ENCODE peak calls at places on chromosomes 13 and 19, in eight cellular contexts. W, U, R, A, Y, J, N and O are unnamed samples.

GRCh38 chr19:10551698-10552301 is 8.1 kb downstream of the ATG4D start:
- DNase-seq in W (peak), U (peak), R (no peak), A (no peak), Y (no peak), J (no peak), N (peak), O (no peak)

GRCh38 chr13:50866817-50867640 is 23.5 kb upstream of the DLEU7 start:
- DNase-seq in W (no peak), U (no peak), R (no peak), A (no peak), Y (no peak), J (no peak), N (no peak), O (no peak)

GRCh38 chr19:41323430-41324125 is 13.6 kb downstream of the CCDC97 start:
- DNase-seq in W (no peak), U (no peak), R (peak), A (no peak), Y (no peak), J (no peak), N (peak), O (no peak)

GRCh38 chr19:7328647-7329046 is 20.1 kb upstream of the ARHGEF18 start:
- DNase-seq in W (no peak), U (no peak), R (no peak), A (no peak), Y (no peak), J (no peak), N (no peak), O (no peak)

GRCh38 chr13:93848247-93848646 is 621.6 kb downstream of the GPC6 start:
- DNase-seq in W (no peak), U (no peak), R (no peak), A (no peak), Y (no peak), J (no peak), N (no peak), O (no peak)

GRCh38 chr19:11767633-11768133 is 883 bp downstream of the ZNF441 start:
- DNase-seq in W (peak), U (peak), R (peak), A (no peak), Y (no peak), J (peak), N (peak), O (no peak)

GRCh38 chr13:51612867-51613266 is 28.6 kb downstream of the WDFY2 start:
- DNase-seq in W (no peak), U (no peak), R (no peak), A (no peak), Y (no peak), J (no peak), N (no peak), O (no peak)

GRCh38 chr19:31256601-31256990 is 92.6 kb downstream of the TSHZ3 start:
- DNase-seq in W (no peak), U (no peak), R (no peak), A (no peak), Y (no peak), J (no peak), N (no peak), O (no peak)

GRCh38 chr13:57286511-57287098 is 119.6 kb downstream of the PRR20E start:
- DNase-seq in W (no peak), U (no peak), R (no peak), A (no peak), Y (no peak), J (no peak), N (no peak), O (no peak)

GRCh38 chr19:43638214-43638990 is 1.2 kb downstream of the CADM4 start:
- DNase-seq in W (no peak), U (no peak), R (no peak), A (no peak), Y (no peak), J (no peak), N (no peak), O (no peak)

GRCh38 chr19:8699908-8700307 is 1.3 kb upstream of the ACTL9 start:
- DNase-seq in W (no peak), U (no peak), R (no peak), A (no peak), Y (no peak), J (no peak), N (no peak), O (no peak)

GRCh38 chr13:26983533-26984315 is 187.9 kb downstream of the USP12 start:
- DNase-seq in W (no peak), U (no peak), R (no peak), A (no peak), Y (no peak), J (no peak), N (no peak), O (no peak)

GRCh38 chr19:1871630-1872029 is 8.3 kb upstream of the KLF16 start:
- DNase-seq in W (no peak), U (no peak), R (no peak), A (no peak), Y (no peak), J (no peak), N (no peak), O (no peak)

GRCh38 chr13:28375250-28375930 is 119.5 kb downstream of the FLT1 start:
- DNase-seq in W (no peak), U (no peak), R (no peak), A (no peak), Y (no peak), J (no peak), N (no peak), O (no peak)

GRCh38 chr13:112254061-112254818 is 121.9 kb upstream of the SPACA7 start:
- DNase-seq in W (no peak), U (no peak), R (no peak), A (no peak), Y (no peak), J (no peak), N (no peak), O (no peak)

GRCh38 chr19:16355293-16356043 is 30.8 kb downstream of the KLF2 start:
- DNase-seq in W (no peak), U (no peak), R (no peak), A (no peak), Y (no peak), J (no peak), N (peak), O (no peak)

GRCh38 chr13:95552539-95553270 is at the start of gene CLDN10:
- DNase-seq in W (no peak), U (peak), R (no peak), A (no peak), Y (no peak), J (no peak), N (no peak), O (no peak)

GRCh38 chr13:81540777-81541176 is 1199.9 kb upstream of the SPRY2 start:
- DNase-seq in W (no peak), U (peak), R (no peak), A (no peak), Y (peak), J (no peak), N (no peak), O (no peak)